ENCODE peak calls at places on chromosomes 4 and X, in five cellular contexts. N is Calu3, V is mucosa of descending colon, J is dorsolateral prefrontal cortex, B is AG10803. P is an unnamed sample.

GRCh38 chr4:127304356-127304755 is 328.4 kb upstream of the INTU start:
- DNase-seq in J (no peak), V (peak), N (no peak), B (peak), P (no peak)

GRCh38 chr4:153520871-153521329 is 54.7 kb downstream of the TMEM131L start:
- DNase-seq in N (no peak), J (no peak), B (no peak), V (no peak), P (no peak)

GRCh38 chrX:47180346-47180745 is 13.3 kb upstream of the UBA1 start:
- DNase-seq in B (no peak), J (no peak), N (no peak), V (no peak), P (no peak)

GRCh38 chrX:11435568-11435967 is 142.4 kb downstream of the AMELX start:
- DNase-seq in J (no peak), B (peak), N (no peak), V (no peak), P (no peak)

GRCh38 chrX:48934581-48935331 is 15.9 kb upstream of the PIM2 start:
- DNase-seq in J (no peak), B (no peak), N (no peak), V (no peak), P (no peak)

GRCh38 chrX:9352683-9353430 is 112.0 kb upstream of the TBL1X start:
- DNase-seq in V (peak), B (peak), J (no peak), N (no peak), P (no peak)

GRCh38 chrX:36684053-36684452 is 324.1 kb upstream of the FAM47C start:
- DNase-seq in V (no peak), N (no peak), B (no peak), J (no peak), P (no peak)

GRCh38 chr4:156790866-156791265 is 180.7 kb downstream of the PDGFC start:
- DNase-seq in B (peak), N (no peak), J (no peak), V (no peak), P (no peak)

GRCh38 chr4:172546782-172547181 is 621.8 kb upstream of the GALNT7 start:
- DNase-seq in B (no peak), N (no peak), V (no peak), J (no peak), P (no peak)

GRCh38 chrX:71533514-71533849 is 578 bp downstream of the OGT start:
- DNase-seq in N (no peak), J (no peak), V (no peak), B (no peak), P (no peak)

GRCh38 chr4:14143892-14144291 is 516.4 kb upstream of the BOD1L1 start:
- DNase-seq in V (no peak), B (no peak), J (no peak), N (no peak), P (no peak)

GRCh38 chr4:81366786-81367185 is 104.9 kb downstream of the RASGEF1B start:
- DNase-seq in J (no peak), B (peak), V (no peak), N (no peak), P (no peak)

GRCh38 chrX:9835585-9836210 is 49.5 kb downstream of the SHROOM2 start:
- DNase-seq in V (no peak), N (no peak), B (no peak), J (no peak), P (no peak)

GRCh38 chrX:150365953-150366911 is 3.1 kb downstream of the MAMLD1 start:
- DNase-seq in V (peak), J (peak), N (peak), B (peak), P (no peak)

GRCh38 chrX:129115104-129115503 is 408.2 kb downstream of the SMARCA1 start:
- DNase-seq in J (no peak), N (peak), B (no peak), V (peak), P (no peak)

GRCh38 chr4:128661529-128661928 is 148.0 kb upstream of the JADE1 start:
- DNase-seq in V (no peak), N (no peak), J (no peak), B (no peak), P (no peak)

GRCh38 chrX:154698630-154699248 is 45.4 kb upstream of the CTAG2 start:
- DNase-seq in J (no peak), N (no peak), V (no peak), B (no peak), P (no peak)

GRCh38 chrX:72003811-72004750 is 93.4 kb downstream of the NHSL2 start:
- DNase-seq in N (peak), J (no peak), B (peak), V (no peak), P (no peak)

DNA sequence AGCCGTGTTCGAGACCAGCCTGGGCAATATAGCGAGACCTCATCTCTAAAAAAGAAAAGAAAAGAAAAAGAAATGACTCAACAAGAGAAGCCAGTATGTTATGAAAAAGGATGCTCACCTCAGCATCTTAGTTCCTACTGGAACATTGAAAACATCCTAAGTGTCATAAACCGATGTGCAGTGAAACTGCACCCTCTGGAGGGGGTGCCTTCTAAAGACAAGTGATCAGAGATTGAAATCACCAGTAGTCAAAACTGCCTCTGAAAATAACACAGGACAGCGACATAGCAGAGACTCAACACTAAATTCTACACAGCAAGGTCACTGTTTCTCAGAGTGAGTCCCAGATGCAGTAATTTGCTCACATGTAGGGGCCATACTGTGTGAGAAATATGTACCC is 28.0 kb upstream of the ATP6AP2 start:
- DNase-seq in N (peak), J (no peak), B (peak), V (no peak), P (no peak)
- TF ChIP-seq CTCF in N (no peak), J (peak), B (peak), V (no peak), P (no peak)

GRCh38 chr4:174318829-174319764 is 35.4 kb downstream of the CEP44 start:
- DNase-seq in B (peak), N (no peak), V (peak), J (no peak), P (no peak)
- TF ChIP-seq CTCF in B (peak), N (peak), V (no peak), J (peak), P (peak)

DNA sequence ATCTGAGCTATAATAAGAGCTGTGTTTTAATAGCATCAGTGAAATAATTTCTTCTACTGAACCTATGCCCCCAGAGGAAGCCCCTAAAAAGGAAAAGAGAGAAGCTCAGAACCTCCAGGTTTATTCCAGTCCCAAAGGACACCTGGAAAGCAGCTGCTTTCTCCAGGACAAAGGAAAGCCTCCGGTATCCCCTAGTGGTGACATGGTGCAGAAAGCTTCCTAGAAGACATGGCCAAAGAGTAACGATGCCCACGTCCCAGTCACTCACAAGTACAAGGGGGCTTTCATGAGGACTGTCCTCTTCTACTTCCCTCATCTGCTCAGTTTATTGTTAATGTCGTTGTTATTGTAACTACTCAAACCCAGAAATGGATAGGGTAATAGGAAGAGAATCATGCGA is 343.9 kb downstream of the UNC5C start:
- DNase-seq in B (no peak), N (peak), J (no peak), V (no peak), P (no peak)
- TF ChIP-seq CTCF in B (peak), N (peak), J (peak), V (no peak), P (peak)

DNA sequence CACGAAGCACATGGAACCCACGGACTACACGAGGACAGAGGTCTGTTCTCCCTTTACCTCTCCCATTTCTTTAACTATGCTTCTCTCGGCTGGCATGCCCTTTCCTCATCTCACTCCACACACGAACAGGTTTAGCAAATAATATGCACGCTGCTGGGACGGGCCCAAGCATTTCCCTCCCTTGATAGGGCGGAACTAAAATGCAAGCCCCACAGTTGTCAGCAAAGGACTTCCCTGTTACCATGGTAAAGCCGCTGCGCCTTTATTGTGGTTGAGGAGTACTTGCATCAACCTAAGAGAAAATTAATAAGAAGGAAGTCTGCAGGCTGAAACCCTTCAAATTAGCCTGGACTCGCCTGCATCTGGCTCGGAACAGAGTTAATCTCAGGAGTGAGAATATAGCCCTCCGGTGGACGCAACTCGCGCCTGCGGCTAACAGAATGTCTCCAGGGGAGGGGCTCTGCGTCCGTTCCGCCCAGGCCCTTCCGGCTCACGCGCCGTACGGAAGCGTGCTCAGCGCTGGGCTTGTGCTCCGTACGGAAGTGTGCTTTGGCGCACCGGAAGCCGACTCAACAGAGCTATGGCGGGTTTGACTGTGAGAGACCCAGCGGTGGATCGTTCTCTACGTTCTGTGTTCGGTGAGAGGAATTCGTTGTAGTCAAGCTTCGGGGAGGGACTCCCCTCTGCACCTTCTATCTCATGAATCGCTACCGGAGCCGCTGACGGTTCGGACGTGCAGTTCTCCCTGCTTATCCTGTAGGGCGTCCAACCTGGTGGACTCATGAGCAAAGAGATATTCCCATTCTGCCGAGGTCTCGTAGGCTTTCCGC is at the start of gene CSTF2:
- DNase-seq in B (peak), N (peak), J (peak), V (peak), P (peak)
- TF ChIP-seq CTCF in B (peak), N (no peak), J (peak), V (no peak), P (peak)

DNA sequence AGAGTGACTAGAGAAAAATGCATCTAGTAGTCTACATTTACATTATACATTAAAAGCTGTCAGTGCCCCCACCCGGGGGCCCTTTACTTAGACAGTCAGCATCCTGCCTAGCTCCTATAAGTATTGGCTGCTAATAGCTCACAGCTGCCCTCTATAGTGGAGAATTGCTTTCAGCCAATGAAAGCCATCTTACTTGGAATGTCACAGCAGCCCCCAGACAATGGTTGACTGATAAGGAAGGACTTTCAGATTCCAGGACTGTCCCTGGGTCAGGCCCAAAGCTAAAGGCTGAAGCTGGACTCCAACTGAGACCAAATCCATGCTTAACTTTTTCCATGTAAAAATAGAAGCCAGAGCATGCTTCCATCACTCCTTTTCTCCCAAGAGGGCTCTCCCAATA is 196.9 kb downstream of the ANKRD50 start:
- DNase-seq in N (no peak), J (no peak), B (no peak), V (no peak), P (no peak)
- TF ChIP-seq CTCF in N (no peak), J (no peak), B (no peak), V (no peak), P (no peak)

GRCh38 chr4:26858035-26858918 is 2.4 kb upstream of the STIM2 start:
- DNase-seq in V (peak), B (no peak), J (no peak), N (no peak), P (no peak)

GRCh38 chr4:26859762-26860156 is 882 bp upstream of the STIM2 start:
- DNase-seq in N (no peak), J (no peak), B (no peak), V (peak), P (no peak)

GRCh38 chr4:26856906-26857277 is 3.7 kb upstream of the STIM2 start:
- DNase-seq in N (no peak), J (no peak), V (no peak), B (no peak), P (no peak)

GRCh38 chr4:26858947-26859401 is 1.7 kb upstream of the STIM2 start:
- DNase-seq in B (no peak), V (no peak), N (no peak), J (no peak), P (no peak)

GRCh38 chr4:26857278-26858034 is 3.2 kb upstream of the STIM2 start:
- DNase-seq in B (peak), V (peak), N (peak), J (peak), P (peak)
- TF ChIP-seq CTCF in B (no peak), V (no peak), N (no peak), J (no peak), P (no peak)

DNA sequence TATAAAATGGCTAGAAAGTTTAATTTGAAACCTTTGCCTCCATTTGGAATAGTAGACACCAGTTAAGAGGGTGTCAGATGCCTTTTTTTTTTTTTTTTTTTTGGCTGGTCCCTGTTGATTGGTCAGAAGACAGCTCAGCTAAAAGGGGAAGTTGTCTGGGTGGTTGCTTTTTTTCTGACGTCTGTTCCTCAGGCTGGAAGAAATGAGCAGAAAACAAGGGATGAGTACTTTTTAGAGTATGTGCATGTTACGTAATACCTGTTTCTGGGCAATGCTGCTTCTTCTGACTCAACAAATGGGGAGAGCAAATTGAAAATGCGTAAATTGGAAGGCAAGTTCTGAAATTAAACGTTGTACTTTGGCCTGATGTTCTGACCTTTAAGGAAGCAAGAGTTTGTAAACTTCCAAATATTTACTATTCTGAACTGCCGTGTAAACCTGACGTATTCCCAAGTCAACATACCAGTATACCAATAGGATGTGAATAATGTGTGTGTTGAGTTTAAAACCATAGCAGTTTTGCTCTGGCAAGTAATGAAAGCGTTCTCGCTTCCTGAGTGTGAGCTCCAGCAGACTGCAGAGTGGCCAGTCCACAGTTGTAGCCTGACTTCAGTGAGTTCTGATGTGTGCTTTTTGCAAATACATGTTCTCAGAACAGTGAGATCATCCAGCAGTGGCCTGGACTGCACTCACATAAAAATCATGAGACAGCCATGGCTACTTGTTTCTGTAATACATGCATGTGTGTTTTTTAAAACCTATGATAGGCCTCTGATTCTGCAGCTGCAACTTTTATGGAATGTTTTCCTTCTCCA is 1.7 kb downstream of the SAT1 start:
- DNase-seq in N (no peak), B (peak), J (no peak), V (no peak), P (no peak)
- TF ChIP-seq CTCF in N (no peak), B (no peak), J (no peak), V (no peak), P (no peak)

GRCh38 chr4:157977086-157977485 is 195.7 kb downstream of the GASK1B start:
- DNase-seq in B (peak), N (no peak), V (no peak), J (no peak), P (no peak)

GRCh38 chr4:157980158-157980557 is 192.7 kb downstream of the GASK1B start:
- DNase-seq in J (no peak), V (no peak), N (no peak), B (no peak), P (no peak)

GRCh38 chr4:157984285-157984911 is 188.4 kb downstream of the GASK1B start:
- DNase-seq in B (no peak), V (no peak), J (no peak), N (no peak), P (no peak)

GRCh38 chr4:157983300-157983699 is 189.5 kb downstream of the GASK1B start:
- DNase-seq in N (no peak), B (no peak), V (no peak), J (no peak), P (no peak)

DNA sequence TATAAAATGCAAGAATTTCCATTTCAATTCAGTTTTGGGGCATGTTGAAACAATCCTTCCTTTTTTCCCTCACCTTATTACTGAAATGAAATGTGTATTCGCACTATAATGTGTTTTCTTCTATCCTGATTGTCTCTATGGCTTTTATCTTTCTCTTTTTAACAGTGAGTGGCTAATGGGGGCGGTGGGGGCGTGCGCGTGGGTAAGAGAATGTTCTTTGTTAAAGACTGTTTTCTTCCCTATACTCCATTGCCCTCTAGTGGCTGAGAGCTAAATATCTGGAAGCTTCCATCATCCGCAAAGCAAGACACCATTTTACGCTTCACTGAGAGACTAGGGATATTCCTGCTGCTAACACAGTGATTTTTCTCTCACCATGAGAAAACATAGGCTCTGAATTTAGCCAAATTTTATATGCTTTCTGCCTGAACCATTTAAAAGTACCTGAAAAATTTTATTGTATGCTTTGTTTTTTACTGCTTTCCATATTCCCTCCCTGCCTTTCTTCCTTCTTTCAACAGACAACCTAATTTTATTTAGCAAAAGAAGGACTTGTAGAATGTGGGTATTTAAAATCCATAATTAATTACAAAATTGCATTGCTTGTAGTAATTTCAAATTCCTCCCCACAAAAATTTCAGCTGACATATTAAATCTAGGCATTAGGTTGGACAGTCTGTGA is 194.0 kb downstream of the GASK1B start:
- DNase-seq in B (peak), J (peak), V (peak), N (peak), P (peak)
- TF ChIP-seq CTCF in B (peak), J (peak), V (peak), N (peak), P (peak)